ENCODE peak calls at places on chromosomes 2 and 18, in seven cellular contexts. One of them, this sample, is unnamed.

GRCh38 chr18:55003695-55004094 is 44.4 kb upstream of the CCDC68 start:
- DNase-seq in endodermal cell: no peak
- DNase-seq in neural progenitor cell: no peak
- DNase-seq in pancreas: no peak
- DNase-seq in H9: no peak
- DNase-seq in hepatocyte: no peak
- DNase-seq in cardiac muscle cell: no peak
- DNase-seq in this sample: no peak

GRCh38 chr18:74082476-74083070 is 65.1 kb downstream of the FBXO15 start:
- DNase-seq in pancreas: peak; percentile 48
- DNase-seq in neural progenitor cell: peak; percentile 77
- DNase-seq in endodermal cell: peak; percentile 92
- DNase-seq in H9: peak; percentile 91
- DNase-seq in cardiac muscle cell: peak; percentile 55
- DNase-seq in hepatocyte: peak; percentile 70
- DNase-seq in this sample: peak; percentile 48

GRCh38 chr2:169464508-169465386 is 14.5 kb upstream of the BBS5 start:
- DNase-seq in cardiac muscle cell: no peak
- DNase-seq in hepatocyte: no peak
- DNase-seq in neural progenitor cell: no peak
- DNase-seq in H9: no peak
- DNase-seq in endodermal cell: no peak
- DNase-seq in pancreas: no peak
- DNase-seq in this sample: no peak

GRCh38 chr2:88307817-88308216 is 137.7 kb downstream of the THNSL2 start:
- DNase-seq in neural progenitor cell: peak; percentile 24
- DNase-seq in endodermal cell: peak; percentile 77
- DNase-seq in hepatocyte: peak; percentile 29
- DNase-seq in cardiac muscle cell: no peak
- DNase-seq in H9: peak; percentile 62
- DNase-seq in pancreas: no peak
- DNase-seq in this sample: peak; percentile 61

GRCh38 chr2:224101820-224102630 is 62.9 kb upstream of the SERPINE2 start:
- DNase-seq in endodermal cell: no peak
- DNase-seq in pancreas: no peak
- DNase-seq in H9: no peak
- DNase-seq in cardiac muscle cell: peak; percentile 90
- DNase-seq in neural progenitor cell: no peak
- DNase-seq in hepatocyte: peak; percentile 11
- DNase-seq in this sample: no peak

GRCh38 chr2:67631474-67631873 is 234.3 kb downstream of the ETAA1 start:
- DNase-seq in endodermal cell: no peak
- DNase-seq in neural progenitor cell: peak; percentile 65
- DNase-seq in cardiac muscle cell: no peak
- DNase-seq in H9: no peak
- DNase-seq in hepatocyte: no peak
- DNase-seq in pancreas: no peak
- DNase-seq in this sample: no peak

GRCh38 chr18:23918395-23919032 is 96.0 kb upstream of the TTC39C start:
- DNase-seq in cardiac muscle cell: peak; percentile 77
- DNase-seq in neural progenitor cell: peak; percentile 90
- DNase-seq in pancreas: peak; percentile 52
- DNase-seq in hepatocyte: peak; percentile 86
- DNase-seq in endodermal cell: peak; percentile 95
- DNase-seq in H9: peak; percentile 79
- DNase-seq in this sample: peak; percentile 43

GRCh38 chr2:113376935-113377445 is 60.5 kb upstream of the ZNG1B start:
- DNase-seq in H9: no peak
- DNase-seq in hepatocyte: no peak
- DNase-seq in neural progenitor cell: no peak
- DNase-seq in pancreas: no peak
- DNase-seq in cardiac muscle cell: no peak
- DNase-seq in endodermal cell: no peak
- DNase-seq in this sample: no peak

GRCh38 chr2:225916692-225917091 is 517.2 kb downstream of the NYAP2 start:
- DNase-seq in cardiac muscle cell: no peak
- DNase-seq in H9: no peak
- DNase-seq in hepatocyte: no peak
- DNase-seq in pancreas: no peak
- DNase-seq in endodermal cell: no peak
- DNase-seq in neural progenitor cell: no peak
- DNase-seq in this sample: no peak

GRCh38 chr18:2627821-2628276 is 27.7 kb upstream of the SMCHD1 start:
- DNase-seq in H9: no peak
- DNase-seq in hepatocyte: peak; percentile 29
- DNase-seq in pancreas: no peak
- DNase-seq in neural progenitor cell: no peak
- DNase-seq in cardiac muscle cell: no peak
- DNase-seq in endodermal cell: no peak
- DNase-seq in this sample: no peak

GRCh38 chr18:7116001-7116831 is 1.4 kb downstream of the LAMA1 start:
- DNase-seq in hepatocyte: peak; percentile 31
- DNase-seq in H9: peak; percentile 53
- DNase-seq in cardiac muscle cell: peak; percentile 64
- DNase-seq in endodermal cell: peak; percentile 77
- DNase-seq in neural progenitor cell: peak; percentile 90
- DNase-seq in pancreas: no peak
- DNase-seq in this sample: no peak

GRCh38 chr2:234863043-234863934 is 88.5 kb upstream of the SH3BP4 start:
- DNase-seq in endodermal cell: peak; percentile 70
- DNase-seq in hepatocyte: peak; percentile 29
- DNase-seq in H9: no peak
- DNase-seq in neural progenitor cell: no peak
- DNase-seq in pancreas: peak; percentile 63
- DNase-seq in cardiac muscle cell: peak; percentile 88
- DNase-seq in this sample: no peak

GRCh38 chr2:105373895-105374401 is 24.9 kb downstream of the FHL2 start:
- DNase-seq in pancreas: no peak
- DNase-seq in H9: no peak
- DNase-seq in neural progenitor cell: no peak
- DNase-seq in hepatocyte: no peak
- DNase-seq in cardiac muscle cell: no peak
- DNase-seq in endodermal cell: no peak
- DNase-seq in this sample: no peak

GRCh38 chr2:128317186-128317897 is 1.3 kb downstream of the HS6ST1 start:
- DNase-seq in pancreas: peak; percentile 55
- DNase-seq in neural progenitor cell: peak; percentile 60
- DNase-seq in H9: peak; percentile 68
- DNase-seq in hepatocyte: peak; percentile 34
- DNase-seq in cardiac muscle cell: no peak
- DNase-seq in endodermal cell: peak; percentile 83
- DNase-seq in this sample: peak; percentile 57

GRCh38 chr2:128319773-128320608 is 1.3 kb upstream of the HS6ST1 start:
- DNase-seq in hepatocyte: no peak
- DNase-seq in endodermal cell: peak; percentile 67
- DNase-seq in H9: peak; percentile 38
- DNase-seq in neural progenitor cell: no peak
- DNase-seq in cardiac muscle cell: no peak
- DNase-seq in pancreas: no peak
- DNase-seq in this sample: no peak

GRCh38 chr2:128320609-128321420 is 2.1 kb upstream of the HS6ST1 start:
- DNase-seq in cardiac muscle cell: no peak
- DNase-seq in pancreas: no peak
- DNase-seq in hepatocyte: no peak
- DNase-seq in H9: no peak
- DNase-seq in neural progenitor cell: no peak
- DNase-seq in endodermal cell: peak; percentile 44
- DNase-seq in this sample: no peak

GRCh38 chr2:128319457-128319772 is 747 bp upstream of the HS6ST1 start:
- DNase-seq in endodermal cell: no peak
- DNase-seq in H9: no peak
- DNase-seq in pancreas: no peak
- DNase-seq in neural progenitor cell: no peak
- DNase-seq in cardiac muscle cell: no peak
- DNase-seq in hepatocyte: no peak
- DNase-seq in this sample: no peak

GRCh38 chr2:128318776-128319456 is at the start of gene HS6ST1:
- DNase-seq in cardiac muscle cell: peak; percentile 89
- DNase-seq in pancreas: peak; percentile 86
- DNase-seq in H9: peak; percentile 82
- DNase-seq in hepatocyte: peak; percentile 94
- DNase-seq in endodermal cell: peak; percentile 95
- DNase-seq in neural progenitor cell: peak; percentile 95
- DNase-seq in this sample: peak; percentile 83
- H3K4me1 ChIP-seq in cardiac muscle cell: no peaks in the 10 kb centered on the region
- H3K4me1 ChIP-seq in pancreas: peaks cover 19% of the 10 kb centered on the region
- H3K4me1 ChIP-seq in H9: no peaks in the 10 kb centered on the region
- H3K4me1 ChIP-seq in hepatocyte: peaks cover 33% of the 10 kb centered on the region
- H3K4me1 ChIP-seq in endodermal cell: peaks cover 16% of the 10 kb centered on the region
- H3K4me1 ChIP-seq in neural progenitor cell: peaks cover 38% of the 10 kb centered on the region
- H3K4me1 ChIP-seq in this sample: peaks cover 20% of the 10 kb centered on the region

DNA sequence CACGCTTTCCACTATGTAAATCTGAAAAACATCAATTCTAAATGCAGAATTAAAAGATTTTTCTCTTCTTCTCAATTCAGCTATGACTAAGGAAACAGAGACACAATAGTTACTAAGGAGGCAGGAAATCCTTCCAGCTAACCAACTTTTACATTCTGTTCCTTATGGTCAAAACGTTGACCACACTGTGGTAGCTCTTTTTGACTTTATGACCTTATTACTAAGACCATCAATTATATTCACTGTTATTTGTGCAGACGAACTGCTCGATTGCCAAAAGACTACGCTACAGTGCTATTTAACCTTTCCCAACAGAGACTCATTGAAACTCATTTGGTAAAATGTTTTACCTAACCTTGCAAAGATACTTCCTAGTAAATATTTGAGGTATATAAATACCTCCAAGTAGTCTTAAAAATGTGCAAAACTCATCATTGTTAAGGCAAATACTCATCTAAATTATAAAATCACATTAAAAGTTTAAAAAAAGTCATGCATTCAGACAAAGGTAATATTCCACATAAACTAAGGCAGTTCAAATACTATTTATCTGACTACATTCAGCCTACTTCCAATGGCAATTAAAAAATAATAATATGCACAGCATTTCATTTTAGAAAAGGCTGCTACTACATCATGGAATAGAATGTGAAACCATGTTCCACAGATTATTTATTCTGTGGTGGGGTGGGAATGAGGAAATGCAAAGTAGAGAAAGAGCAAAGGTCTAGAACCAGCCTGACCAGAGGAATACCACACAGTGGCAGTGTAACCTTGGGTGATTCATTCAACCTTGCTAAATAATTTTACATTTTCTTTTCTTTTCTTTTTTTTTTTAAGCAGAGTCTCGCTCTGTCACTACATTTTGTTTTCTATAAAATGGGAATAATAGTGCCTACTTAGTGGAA is 139.8 kb downstream of the THADA start:
- DNase-seq in H9: no peak
- DNase-seq in endodermal cell: no peak
- DNase-seq in hepatocyte: peak; percentile 30
- DNase-seq in pancreas: peak; percentile 29
- DNase-seq in neural progenitor cell: no peak
- DNase-seq in cardiac muscle cell: peak; percentile 83
- DNase-seq in this sample: no peak
- H3K4me1 ChIP-seq in H9: no peaks in the 10 kb centered on the region
- H3K4me1 ChIP-seq in endodermal cell: peaks cover 4% of the 10 kb centered on the region
- H3K4me1 ChIP-seq in hepatocyte: peaks cover 7% of the 10 kb centered on the region
- H3K4me1 ChIP-seq in pancreas: peaks cover 18% of the 10 kb centered on the region
- H3K4me1 ChIP-seq in neural progenitor cell: no peaks in the 10 kb centered on the region
- H3K4me1 ChIP-seq in cardiac muscle cell: peaks cover 12% of the 10 kb centered on the region
- H3K4me1 ChIP-seq in this sample: peaks cover 57% of the 10 kb centered on the region

GRCh38 chr2:199085201-199085750 is 372.5 kb downstream of the SATB2 start:
- DNase-seq in hepatocyte: no peak
- DNase-seq in cardiac muscle cell: no peak
- DNase-seq in H9: no peak
- DNase-seq in endodermal cell: no peak
- DNase-seq in neural progenitor cell: no peak
- DNase-seq in pancreas: no peak
- DNase-seq in this sample: no peak
- H3K4me1 ChIP-seq in hepatocyte: no peaks in the 10 kb centered on the region
- H3K4me1 ChIP-seq in cardiac muscle cell: no peaks in the 10 kb centered on the region
- H3K4me1 ChIP-seq in H9: no peaks in the 10 kb centered on the region
- H3K4me1 ChIP-seq in endodermal cell: no peaks in the 10 kb centered on the region
- H3K4me1 ChIP-seq in neural progenitor cell: no peaks in the 10 kb centered on the region
- H3K4me1 ChIP-seq in pancreas: no peaks in the 10 kb centered on the region
- H3K4me1 ChIP-seq in this sample: no peaks in the 10 kb centered on the region

GRCh38 chr2:84449055-84449454 is 10.0 kb downstream of the SUCLG1 start:
- DNase-seq in H9: no peak
- DNase-seq in cardiac muscle cell: no peak
- DNase-seq in neural progenitor cell: no peak
- DNase-seq in endodermal cell: no peak
- DNase-seq in hepatocyte: no peak
- DNase-seq in pancreas: no peak
- DNase-seq in this sample: no peak
- H3K4me1 ChIP-seq in H9: no peaks in the 10 kb centered on the region
- H3K4me1 ChIP-seq in cardiac muscle cell: no peaks in the 10 kb centered on the region
- H3K4me1 ChIP-seq in neural progenitor cell: no peaks in the 10 kb centered on the region
- H3K4me1 ChIP-seq in endodermal cell: no peaks in the 10 kb centered on the region
- H3K4me1 ChIP-seq in hepatocyte: no peaks in the 10 kb centered on the region
- H3K4me1 ChIP-seq in pancreas: peaks cover 13% of the 10 kb centered on the region
- H3K4me1 ChIP-seq in this sample: peaks cover 7% of the 10 kb centered on the region

GRCh38 chr2:239366740-239367139 is 34.1 kb downstream of the HDAC4 start:
- DNase-seq in pancreas: no peak
- DNase-seq in endodermal cell: peak; percentile 24
- DNase-seq in neural progenitor cell: no peak
- DNase-seq in H9: no peak
- DNase-seq in hepatocyte: no peak
- DNase-seq in cardiac muscle cell: no peak
- DNase-seq in this sample: no peak

GRCh38 chr2:239365782-239366435 is 34.9 kb downstream of the HDAC4 start:
- DNase-seq in hepatocyte: no peak
- DNase-seq in pancreas: no peak
- DNase-seq in H9: no peak
- DNase-seq in neural progenitor cell: no peak
- DNase-seq in cardiac muscle cell: no peak
- DNase-seq in endodermal cell: no peak
- DNase-seq in this sample: no peak

GRCh38 chr2:239362497-239362896 is 38.3 kb downstream of the HDAC4 start:
- DNase-seq in hepatocyte: no peak
- DNase-seq in neural progenitor cell: no peak
- DNase-seq in endodermal cell: no peak
- DNase-seq in cardiac muscle cell: no peak
- DNase-seq in H9: no peak
- DNase-seq in pancreas: no peak
- DNase-seq in this sample: no peak

GRCh38 chr2:239365071-239365781 is 35.6 kb downstream of the HDAC4 start:
- DNase-seq in neural progenitor cell: no peak
- DNase-seq in H9: no peak
- DNase-seq in pancreas: no peak
- DNase-seq in cardiac muscle cell: no peak
- DNase-seq in endodermal cell: no peak
- DNase-seq in hepatocyte: no peak
- DNase-seq in this sample: no peak

GRCh38 chr2:239363946-239364637 is 36.7 kb downstream of the HDAC4 start:
- DNase-seq in endodermal cell: peak; percentile 41
- DNase-seq in neural progenitor cell: no peak
- DNase-seq in cardiac muscle cell: no peak
- DNase-seq in hepatocyte: no peak
- DNase-seq in H9: no peak
- DNase-seq in pancreas: no peak
- DNase-seq in this sample: no peak
- H3K4me1 ChIP-seq in endodermal cell: no peaks in the 10 kb centered on the region
- H3K4me1 ChIP-seq in neural progenitor cell: peaks cover 15% of the 10 kb centered on the region
- H3K4me1 ChIP-seq in cardiac muscle cell: peaks cover 12% of the 10 kb centered on the region
- H3K4me1 ChIP-seq in hepatocyte: peaks cover 7% of the 10 kb centered on the region
- H3K4me1 ChIP-seq in H9: peaks cover 5% of the 10 kb centered on the region
- H3K4me1 ChIP-seq in pancreas: no peaks in the 10 kb centered on the region
- H3K4me1 ChIP-seq in this sample: no peaks in the 10 kb centered on the region

GRCh38 chr2:231667096-231667427 is 41.3 kb upstream of the PTMA start:
- DNase-seq in neural progenitor cell: no peak
- DNase-seq in endodermal cell: no peak
- DNase-seq in pancreas: no peak
- DNase-seq in cardiac muscle cell: no peak
- DNase-seq in hepatocyte: no peak
- DNase-seq in H9: no peak
- DNase-seq in this sample: no peak
- H3K4me1 ChIP-seq in neural progenitor cell: peaks cover 21% of the 10 kb centered on the region
- H3K4me1 ChIP-seq in endodermal cell: peaks cover 3% of the 10 kb centered on the region
- H3K4me1 ChIP-seq in pancreas: peaks cover 13% of the 10 kb centered on the region
- H3K4me1 ChIP-seq in cardiac muscle cell: peaks cover 34% of the 10 kb centered on the region
- H3K4me1 ChIP-seq in hepatocyte: peaks cover 41% of the 10 kb centered on the region
- H3K4me1 ChIP-seq in H9: peaks cover 8% of the 10 kb centered on the region
- H3K4me1 ChIP-seq in this sample: peaks cover 33% of the 10 kb centered on the region

GRCh38 chr18:63302647-63303405 is 16.7 kb downstream of the BCL2 start:
- DNase-seq in cardiac muscle cell: no peak
- DNase-seq in hepatocyte: no peak
- DNase-seq in neural progenitor cell: no peak
- DNase-seq in pancreas: no peak
- DNase-seq in endodermal cell: no peak
- DNase-seq in H9: no peak
- DNase-seq in this sample: no peak
- H3K4me1 ChIP-seq in cardiac muscle cell: no peaks in the 10 kb centered on the region
- H3K4me1 ChIP-seq in hepatocyte: no peaks in the 10 kb centered on the region
- H3K4me1 ChIP-seq in neural progenitor cell: peaks cover 14% of the 10 kb centered on the region
- H3K4me1 ChIP-seq in pancreas: peaks cover 9% of the 10 kb centered on the region
- H3K4me1 ChIP-seq in endodermal cell: no peaks in the 10 kb centered on the region
- H3K4me1 ChIP-seq in H9: peaks cover 2% of the 10 kb centered on the region
- H3K4me1 ChIP-seq in this sample: no peaks in the 10 kb centered on the region